ENCODE peak calls at places on chromosomes 13 and 19, in nine cellular contexts. One of them, this sample, is unnamed.

GRCh38 chr19:2629491-2630351 is 72.8 kb downstream of the GNG7 start:
- ATAC-seq in heart right ventricle: no peak
- ATAC-seq in activated CD4-positive, alpha-beta T cell treated with anti-CD3 and anti-CD28 coated beads for 36 hours: no peak
- ATAC-seq in left ventricle myocardium superior: no peak
- ATAC-seq in lower lobe of right lung: no peak
- ATAC-seq in activated CD8-positive, alpha-beta T cell treated with anti-CD3 and anti-CD28 coated beads for 36 hours: no peak
- ATAC-seq in K562: no peak
- ATAC-seq in gastroesophageal sphincter: no peak
- ATAC-seq in left colon: peak; percentile 63
- ATAC-seq in this sample: no peak

GRCh38 chr13:60753641-60754040 is 356.6 kb downstream of the TDRD3 start:
- ATAC-seq in heart right ventricle: no peak
- ATAC-seq in activated CD4-positive, alpha-beta T cell treated with anti-CD3 and anti-CD28 coated beads for 36 hours: no peak
- ATAC-seq in gastroesophageal sphincter: no peak
- ATAC-seq in lower lobe of right lung: no peak
- ATAC-seq in left colon: no peak
- ATAC-seq in left ventricle myocardium superior: no peak
- ATAC-seq in activated CD8-positive, alpha-beta T cell treated with anti-CD3 and anti-CD28 coated beads for 36 hours: no peak
- ATAC-seq in K562: no peak
- ATAC-seq in this sample: no peak

GRCh38 chr13:43831088-43831487 is 44.3 kb upstream of the ENOX1 start:
- ATAC-seq in heart right ventricle: no peak
- ATAC-seq in activated CD4-positive, alpha-beta T cell treated with anti-CD3 and anti-CD28 coated beads for 36 hours: no peak
- ATAC-seq in left colon: no peak
- ATAC-seq in K562: no peak
- ATAC-seq in lower lobe of right lung: no peak
- ATAC-seq in activated CD8-positive, alpha-beta T cell treated with anti-CD3 and anti-CD28 coated beads for 36 hours: no peak
- ATAC-seq in left ventricle myocardium superior: no peak
- ATAC-seq in gastroesophageal sphincter: no peak
- ATAC-seq in this sample: no peak

GRCh38 chr19:39796000-39796498 is 17.4 kb downstream of the LEUTX start:
- ATAC-seq in gastroesophageal sphincter: no peak
- ATAC-seq in left colon: no peak
- ATAC-seq in activated CD8-positive, alpha-beta T cell treated with anti-CD3 and anti-CD28 coated beads for 36 hours: no peak
- ATAC-seq in K562: no peak
- ATAC-seq in heart right ventricle: no peak
- ATAC-seq in left ventricle myocardium superior: no peak
- ATAC-seq in lower lobe of right lung: no peak
- ATAC-seq in activated CD4-positive, alpha-beta T cell treated with anti-CD3 and anti-CD28 coated beads for 36 hours: no peak
- ATAC-seq in this sample: no peak

GRCh38 chr19:35797663-35798062 is 15.0 kb downstream of the PRODH2 start:
- ATAC-seq in lower lobe of right lung: peak; percentile 18
- ATAC-seq in heart right ventricle: no peak
- ATAC-seq in left ventricle myocardium superior: no peak
- ATAC-seq in gastroesophageal sphincter: no peak
- ATAC-seq in left colon: no peak
- ATAC-seq in activated CD4-positive, alpha-beta T cell treated with anti-CD3 and anti-CD28 coated beads for 36 hours: peak; percentile 47
- ATAC-seq in K562: peak; percentile 62
- ATAC-seq in activated CD8-positive, alpha-beta T cell treated with anti-CD3 and anti-CD28 coated beads for 36 hours: peak; percentile 56
- ATAC-seq in this sample: peak; percentile 38

GRCh38 chr13:41502021-41502420 is 44.7 kb downstream of the RGCC start:
- ATAC-seq in lower lobe of right lung: no peak
- ATAC-seq in activated CD4-positive, alpha-beta T cell treated with anti-CD3 and anti-CD28 coated beads for 36 hours: no peak
- ATAC-seq in K562: no peak
- ATAC-seq in activated CD8-positive, alpha-beta T cell treated with anti-CD3 and anti-CD28 coated beads for 36 hours: no peak
- ATAC-seq in gastroesophageal sphincter: no peak
- ATAC-seq in left colon: no peak
- ATAC-seq in left ventricle myocardium superior: no peak
- ATAC-seq in heart right ventricle: no peak
- ATAC-seq in this sample: no peak

GRCh38 chr19:11673608-11674041 is 65.1 kb downstream of the ZNF823 start:
- ATAC-seq in lower lobe of right lung: peak; percentile 93
- ATAC-seq in left colon: peak; percentile 94
- ATAC-seq in activated CD8-positive, alpha-beta T cell treated with anti-CD3 and anti-CD28 coated beads for 36 hours: peak; percentile 62
- ATAC-seq in left ventricle myocardium superior: peak; percentile 96
- ATAC-seq in heart right ventricle: peak; percentile 96
- ATAC-seq in K562: peak; percentile 58
- ATAC-seq in activated CD4-positive, alpha-beta T cell treated with anti-CD3 and anti-CD28 coated beads for 36 hours: peak; percentile 73
- ATAC-seq in gastroesophageal sphincter: peak; percentile 85
- ATAC-seq in this sample: peak; percentile 43

GRCh38 chr13:112984954-112985802 is 16.2 kb downstream of the MCF2L start:
- ATAC-seq in lower lobe of right lung: no peak
- ATAC-seq in K562: no peak
- ATAC-seq in left ventricle myocardium superior: no peak
- ATAC-seq in activated CD4-positive, alpha-beta T cell treated with anti-CD3 and anti-CD28 coated beads for 36 hours: peak; percentile 12
- ATAC-seq in heart right ventricle: no peak
- ATAC-seq in activated CD8-positive, alpha-beta T cell treated with anti-CD3 and anti-CD28 coated beads for 36 hours: no peak
- ATAC-seq in gastroesophageal sphincter: no peak
- ATAC-seq in left colon: peak; percentile 78
- ATAC-seq in this sample: no peak

GRCh38 chr19:55369651-55370304 is 485 bp downstream of the IL11 start:
- ATAC-seq in activated CD8-positive, alpha-beta T cell treated with anti-CD3 and anti-CD28 coated beads for 36 hours: peak; percentile 62
- ATAC-seq in left colon: no peak
- ATAC-seq in gastroesophageal sphincter: peak; percentile 52
- ATAC-seq in left ventricle myocardium superior: peak; percentile 34
- ATAC-seq in activated CD4-positive, alpha-beta T cell treated with anti-CD3 and anti-CD28 coated beads for 36 hours: peak; percentile 77
- ATAC-seq in heart right ventricle: no peak
- ATAC-seq in K562: peak; percentile 64
- ATAC-seq in lower lobe of right lung: peak; percentile 26
- ATAC-seq in this sample: peak; percentile 75

GRCh38 chr13:28392428-28392827 is 102.5 kb downstream of the FLT1 start:
- ATAC-seq in gastroesophageal sphincter: peak; percentile 65
- ATAC-seq in left colon: no peak
- ATAC-seq in left ventricle myocardium superior: peak; percentile 73
- ATAC-seq in activated CD4-positive, alpha-beta T cell treated with anti-CD3 and anti-CD28 coated beads for 36 hours: no peak
- ATAC-seq in heart right ventricle: peak; percentile 80
- ATAC-seq in lower lobe of right lung: peak; percentile 36
- ATAC-seq in activated CD8-positive, alpha-beta T cell treated with anti-CD3 and anti-CD28 coated beads for 36 hours: no peak
- ATAC-seq in K562: peak; percentile 56
- ATAC-seq in this sample: no peak

GRCh38 chr13:30493670-30494381 is 28.1 kb upstream of the HMGB1 start:
- ATAC-seq in left colon: no peak
- ATAC-seq in activated CD4-positive, alpha-beta T cell treated with anti-CD3 and anti-CD28 coated beads for 36 hours: no peak
- ATAC-seq in K562: no peak
- ATAC-seq in activated CD8-positive, alpha-beta T cell treated with anti-CD3 and anti-CD28 coated beads for 36 hours: no peak
- ATAC-seq in heart right ventricle: no peak
- ATAC-seq in gastroesophageal sphincter: no peak
- ATAC-seq in lower lobe of right lung: no peak
- ATAC-seq in left ventricle myocardium superior: no peak
- ATAC-seq in this sample: no peak

GRCh38 chr13:75776550-75776949 is 140.4 kb downstream of the LMO7 start:
- ATAC-seq in K562: no peak
- ATAC-seq in activated CD8-positive, alpha-beta T cell treated with anti-CD3 and anti-CD28 coated beads for 36 hours: no peak
- ATAC-seq in heart right ventricle: peak; percentile 59
- ATAC-seq in lower lobe of right lung: no peak
- ATAC-seq in left ventricle myocardium superior: peak; percentile 77
- ATAC-seq in gastroesophageal sphincter: no peak
- ATAC-seq in left colon: no peak
- ATAC-seq in activated CD4-positive, alpha-beta T cell treated with anti-CD3 and anti-CD28 coated beads for 36 hours: no peak
- ATAC-seq in this sample: no peak

GRCh38 chr13:107421951-107422350 is 793.4 kb downstream of the LIG4 start:
- ATAC-seq in gastroesophageal sphincter: no peak
- ATAC-seq in left colon: no peak
- ATAC-seq in heart right ventricle: no peak
- ATAC-seq in activated CD8-positive, alpha-beta T cell treated with anti-CD3 and anti-CD28 coated beads for 36 hours: no peak
- ATAC-seq in activated CD4-positive, alpha-beta T cell treated with anti-CD3 and anti-CD28 coated beads for 36 hours: no peak
- ATAC-seq in K562: no peak
- ATAC-seq in lower lobe of right lung: no peak
- ATAC-seq in left ventricle myocardium superior: no peak
- ATAC-seq in this sample: no peak

GRCh38 chr19:1575323-1576241 is 7.5 kb upstream of the MEX3D start:
- ATAC-seq in gastroesophageal sphincter: no peak
- ATAC-seq in heart right ventricle: no peak
- ATAC-seq in left ventricle myocardium superior: no peak
- ATAC-seq in activated CD8-positive, alpha-beta T cell treated with anti-CD3 and anti-CD28 coated beads for 36 hours: no peak
- ATAC-seq in activated CD4-positive, alpha-beta T cell treated with anti-CD3 and anti-CD28 coated beads for 36 hours: no peak
- ATAC-seq in K562: peak; percentile 22
- ATAC-seq in left colon: no peak
- ATAC-seq in lower lobe of right lung: no peak
- ATAC-seq in this sample: no peak

GRCh38 chr13:43307921-43308433 is 284.6 kb downstream of the DNAJC15 start:
- ATAC-seq in lower lobe of right lung: peak; percentile 84
- ATAC-seq in left ventricle myocardium superior: peak; percentile 86
- ATAC-seq in K562: peak; percentile 52
- ATAC-seq in left colon: peak; percentile 74
- ATAC-seq in gastroesophageal sphincter: peak; percentile 76
- ATAC-seq in heart right ventricle: peak; percentile 78
- ATAC-seq in activated CD8-positive, alpha-beta T cell treated with anti-CD3 and anti-CD28 coated beads for 36 hours: no peak
- ATAC-seq in activated CD4-positive, alpha-beta T cell treated with anti-CD3 and anti-CD28 coated beads for 36 hours: no peak
- ATAC-seq in this sample: no peak

GRCh38 chr19:10538204-10538603 is 5.5 kb upstream of the ATG4D start:
- ATAC-seq in activated CD8-positive, alpha-beta T cell treated with anti-CD3 and anti-CD28 coated beads for 36 hours: no peak
- ATAC-seq in left colon: no peak
- ATAC-seq in heart right ventricle: no peak
- ATAC-seq in left ventricle myocardium superior: no peak
- ATAC-seq in K562: no peak
- ATAC-seq in gastroesophageal sphincter: no peak
- ATAC-seq in lower lobe of right lung: no peak
- ATAC-seq in activated CD4-positive, alpha-beta T cell treated with anti-CD3 and anti-CD28 coated beads for 36 hours: no peak
- ATAC-seq in this sample: no peak

GRCh38 chr13:46605089-46605488 is 52.1 kb downstream of the LRCH1 start:
- ATAC-seq in gastroesophageal sphincter: no peak
- ATAC-seq in activated CD4-positive, alpha-beta T cell treated with anti-CD3 and anti-CD28 coated beads for 36 hours: no peak
- ATAC-seq in K562: no peak
- ATAC-seq in left colon: peak; percentile 51
- ATAC-seq in left ventricle myocardium superior: peak; percentile 64
- ATAC-seq in activated CD8-positive, alpha-beta T cell treated with anti-CD3 and anti-CD28 coated beads for 36 hours: no peak
- ATAC-seq in heart right ventricle: peak; percentile 58
- ATAC-seq in lower lobe of right lung: peak; percentile 56
- ATAC-seq in this sample: no peak